ENCODE peak calls at places on chromosome 17, in nine cellular contexts. One of them, this sample, is unnamed. For H3K4me1, the result is how much of the 10 kb centered on the place peaks cover.

GRCh38 chr17:64063766-64064224 is 43.4 kb upstream of the ICAM2 start:
- DNase-seq in GM23338: peak
- DNase-seq in right lobe of liver: no peak
- DNase-seq in body of pancreas: peak
- DNase-seq in suprapubic skin: no peak
- DNase-seq in fibroblast of lung: peak
- DNase-seq in transverse colon: peak
- DNase-seq in tibial artery: no peak
- DNase-seq in cardiac muscle cell: peak
- DNase-seq in this sample: peak

GRCh38 chr17:77772461-77772897 is 186.0 kb upstream of the TNRC6C start:
- DNase-seq in transverse colon: peak
- DNase-seq in fibroblast of lung: peak
- DNase-seq in GM23338: peak
- DNase-seq in tibial artery: peak
- DNase-seq in right lobe of liver: peak
- DNase-seq in suprapubic skin: no peak
- DNase-seq in cardiac muscle cell: peak
- DNase-seq in body of pancreas: peak
- DNase-seq in this sample: peak

GRCh38 chr17:55962931-55963378 is 190.3 kb upstream of the ANKFN1 start:
- DNase-seq in cardiac muscle cell: peak
- DNase-seq in body of pancreas: no peak
- DNase-seq in transverse colon: peak
- DNase-seq in fibroblast of lung: no peak
- DNase-seq in tibial artery: no peak
- DNase-seq in GM23338: no peak
- DNase-seq in suprapubic skin: no peak
- DNase-seq in right lobe of liver: no peak
- DNase-seq in this sample: no peak

GRCh38 chr17:72392056-72393010 is 271.5 kb downstream of the SOX9 start:
- DNase-seq in cardiac muscle cell: no peak
- DNase-seq in fibroblast of lung: peak
- DNase-seq in suprapubic skin: peak
- DNase-seq in right lobe of liver: no peak
- DNase-seq in GM23338: no peak
- DNase-seq in tibial artery: no peak
- DNase-seq in body of pancreas: no peak
- DNase-seq in transverse colon: no peak
- DNase-seq in this sample: no peak

GRCh38 chr17:81241648-81242420 is 2.7 kb downstream of the NDUFAF8 start:
- DNase-seq in transverse colon: peak
- DNase-seq in tibial artery: no peak
- DNase-seq in cardiac muscle cell: peak
- DNase-seq in fibroblast of lung: peak
- DNase-seq in body of pancreas: peak
- DNase-seq in GM23338: peak
- DNase-seq in suprapubic skin: no peak
- DNase-seq in right lobe of liver: no peak
- DNase-seq in this sample: peak

GRCh38 chr17:50708050-50709000 is 611 bp upstream of the ANKRD40 start:
- DNase-seq in body of pancreas: no peak
- DNase-seq in right lobe of liver: no peak
- DNase-seq in transverse colon: no peak
- DNase-seq in cardiac muscle cell: no peak
- DNase-seq in GM23338: no peak
- DNase-seq in fibroblast of lung: no peak
- DNase-seq in tibial artery: no peak
- DNase-seq in suprapubic skin: no peak
- DNase-seq in this sample: no peak

GRCh38 chr17:57578608-57578990 is 166.5 kb downstream of the CCDC182 start:
- DNase-seq in transverse colon: no peak
- DNase-seq in suprapubic skin: no peak
- DNase-seq in cardiac muscle cell: no peak
- DNase-seq in tibial artery: no peak
- DNase-seq in GM23338: no peak
- DNase-seq in body of pancreas: no peak
- DNase-seq in right lobe of liver: no peak
- DNase-seq in fibroblast of lung: peak
- DNase-seq in this sample: no peak

GRCh38 chr17:64240261-64240740 is 22.8 kb downstream of the TEX2 start:
- DNase-seq in cardiac muscle cell: peak
- DNase-seq in body of pancreas: no peak
- DNase-seq in right lobe of liver: no peak
- DNase-seq in suprapubic skin: no peak
- DNase-seq in GM23338: peak
- DNase-seq in transverse colon: no peak
- DNase-seq in fibroblast of lung: no peak
- DNase-seq in tibial artery: no peak
- DNase-seq in this sample: no peak

GRCh38 chr17:49409066-49409465 is 5.6 kb downstream of the PHB1 start:
- DNase-seq in suprapubic skin: peak
- DNase-seq in tibial artery: no peak
- DNase-seq in body of pancreas: no peak
- DNase-seq in fibroblast of lung: no peak
- DNase-seq in GM23338: no peak
- DNase-seq in transverse colon: peak
- DNase-seq in cardiac muscle cell: no peak
- DNase-seq in right lobe of liver: no peak
- DNase-seq in this sample: no peak

GRCh38 chr17:2053380-2054261 is 1.3 kb upstream of the HIC1 start:
- DNase-seq in fibroblast of lung: peak
- DNase-seq in right lobe of liver: peak
- DNase-seq in GM23338: peak
- DNase-seq in transverse colon: peak
- DNase-seq in cardiac muscle cell: peak
- DNase-seq in tibial artery: no peak
- DNase-seq in body of pancreas: peak
- DNase-seq in suprapubic skin: peak
- DNase-seq in this sample: peak

GRCh38 chr17:33520404-33521032 is 227.4 kb upstream of the ASIC2 start:
- DNase-seq in body of pancreas: peak
- DNase-seq in GM23338: peak
- DNase-seq in suprapubic skin: no peak
- DNase-seq in fibroblast of lung: no peak
- DNase-seq in tibial artery: peak
- DNase-seq in transverse colon: peak
- DNase-seq in right lobe of liver: no peak
- DNase-seq in cardiac muscle cell: peak
- DNase-seq in this sample: no peak

GRCh38 chr17:21263351-21263750 is 10.1 kb upstream of the NATD1 start:
- DNase-seq in body of pancreas: no peak
- DNase-seq in suprapubic skin: no peak
- DNase-seq in tibial artery: no peak
- DNase-seq in cardiac muscle cell: no peak
- DNase-seq in transverse colon: no peak
- DNase-seq in fibroblast of lung: peak
- DNase-seq in GM23338: no peak
- DNase-seq in right lobe of liver: no peak
- DNase-seq in this sample: no peak

GRCh38 chr17:4901648-4902344 is 1.1 kb downstream of the CHRNE start:
- DNase-seq in cardiac muscle cell: no peak
- DNase-seq in tibial artery: no peak
- DNase-seq in suprapubic skin: peak
- DNase-seq in right lobe of liver: no peak
- DNase-seq in transverse colon: no peak
- DNase-seq in body of pancreas: no peak
- DNase-seq in fibroblast of lung: peak
- DNase-seq in GM23338: no peak
- DNase-seq in this sample: peak

GRCh38 chr17:57455063-57455914 is 199.0 kb downstream of the MSI2 start:
- DNase-seq in cardiac muscle cell: no peak
- DNase-seq in GM23338: no peak
- DNase-seq in suprapubic skin: no peak
- DNase-seq in body of pancreas: no peak
- DNase-seq in tibial artery: no peak
- DNase-seq in transverse colon: no peak
- DNase-seq in fibroblast of lung: peak
- DNase-seq in right lobe of liver: no peak
- DNase-seq in this sample: no peak

GRCh38 chr17:78655251-78655940 is 78.2 kb upstream of the DNAH17 start:
- DNase-seq in suprapubic skin: no peak
- DNase-seq in GM23338: no peak
- DNase-seq in tibial artery: no peak
- DNase-seq in body of pancreas: no peak
- DNase-seq in fibroblast of lung: no peak
- DNase-seq in cardiac muscle cell: no peak
- DNase-seq in transverse colon: no peak
- DNase-seq in right lobe of liver: no peak
- DNase-seq in this sample: peak

GRCh38 chr17:59863607-59864006 is 29.1 kb downstream of the TUBD1 start:
- DNase-seq in fibroblast of lung: no peak
- DNase-seq in transverse colon: no peak
- DNase-seq in right lobe of liver: no peak
- DNase-seq in tibial artery: no peak
- DNase-seq in cardiac muscle cell: no peak
- DNase-seq in GM23338: no peak
- DNase-seq in body of pancreas: no peak
- DNase-seq in suprapubic skin: no peak
- DNase-seq in this sample: no peak

GRCh38 chr17:59856859-59857794 is 35.6 kb downstream of the TUBD1 start:
- DNase-seq in suprapubic skin: no peak
- DNase-seq in right lobe of liver: no peak
- DNase-seq in tibial artery: no peak
- DNase-seq in GM23338: peak
- DNase-seq in body of pancreas: peak
- DNase-seq in cardiac muscle cell: no peak
- DNase-seq in fibroblast of lung: no peak
- DNase-seq in transverse colon: no peak
- DNase-seq in this sample: no peak

GRCh38 chr17:59858167-59858790 is 34.5 kb downstream of the TUBD1 start:
- DNase-seq in transverse colon: no peak
- DNase-seq in suprapubic skin: no peak
- DNase-seq in body of pancreas: peak
- DNase-seq in fibroblast of lung: no peak
- DNase-seq in GM23338: no peak
- DNase-seq in right lobe of liver: no peak
- DNase-seq in tibial artery: no peak
- DNase-seq in cardiac muscle cell: no peak
- DNase-seq in this sample: no peak

GRCh38 chr17:59859444-59860025 is 33.2 kb downstream of the TUBD1 start:
- DNase-seq in GM23338: no peak
- DNase-seq in suprapubic skin: no peak
- DNase-seq in tibial artery: no peak
- DNase-seq in fibroblast of lung: peak
- DNase-seq in transverse colon: no peak
- DNase-seq in body of pancreas: no peak
- DNase-seq in right lobe of liver: no peak
- DNase-seq in cardiac muscle cell: no peak
- DNase-seq in this sample: no peak
- TF ChIP-seq CTCF in GM23338: no peak
- TF ChIP-seq CTCF in suprapubic skin: peak
- TF ChIP-seq CTCF in tibial artery: peak
- TF ChIP-seq CTCF in fibroblast of lung: peak
- TF ChIP-seq CTCF in transverse colon: peak
- TF ChIP-seq CTCF in body of pancreas: peak
- TF ChIP-seq CTCF in right lobe of liver: peak
- TF ChIP-seq CTCF in cardiac muscle cell: peak
- TF ChIP-seq CTCF in this sample: peak

DNA sequence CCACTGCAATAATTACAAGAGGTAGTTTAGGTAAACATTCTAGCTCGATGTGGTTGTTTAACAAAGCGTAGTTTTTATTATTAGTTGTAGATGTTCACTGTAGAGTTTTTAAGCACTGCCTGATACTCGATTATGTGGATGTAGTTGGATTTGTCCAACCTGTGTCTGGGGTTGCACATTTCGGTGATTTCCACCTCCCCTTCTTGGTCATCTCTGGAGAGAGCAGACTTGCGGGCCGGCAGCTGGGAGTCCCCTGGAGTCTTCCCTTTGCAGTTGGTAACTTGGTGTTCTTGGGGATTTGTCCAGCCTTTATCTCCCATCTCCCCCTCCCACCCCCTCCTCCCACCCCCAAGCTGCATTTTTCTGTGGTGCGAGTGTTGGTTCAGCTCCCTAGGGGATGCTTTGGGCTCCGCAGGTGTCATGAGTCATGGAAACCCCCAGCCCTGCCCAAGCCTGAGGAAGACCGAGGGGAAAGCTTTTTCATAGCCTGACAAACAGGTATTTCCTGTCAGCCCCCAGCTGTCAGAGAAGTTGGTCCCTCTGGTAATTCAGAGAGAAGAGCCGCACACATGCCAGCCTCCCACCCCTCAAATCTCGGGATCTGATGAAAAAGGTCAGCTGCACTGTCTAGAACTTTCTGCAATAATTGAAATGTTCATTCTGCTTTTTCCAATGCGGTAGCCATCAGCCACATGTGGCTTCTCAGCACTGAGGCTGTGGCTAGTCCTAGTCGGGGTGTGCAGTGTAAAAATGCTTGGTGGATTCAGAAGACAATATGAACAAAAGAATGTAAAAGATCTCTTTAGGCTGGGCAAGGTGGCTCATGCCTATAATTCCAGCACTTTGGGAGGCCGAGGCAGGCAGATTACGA is 50.3 kb downstream of the KSR1 start:
- DNase-seq in body of pancreas: no peak
- DNase-seq in tibial artery: no peak
- DNase-seq in GM23338: peak
- DNase-seq in cardiac muscle cell: no peak
- DNase-seq in fibroblast of lung: peak
- DNase-seq in right lobe of liver: no peak
- DNase-seq in transverse colon: no peak
- DNase-seq in suprapubic skin: no peak
- DNase-seq in this sample: no peak
- H3K27ac ChIP-seq in body of pancreas: peak
- H3K27ac ChIP-seq in tibial artery: no peak
- H3K27ac ChIP-seq in GM23338: peak
- H3K27ac ChIP-seq in cardiac muscle cell: no peak
- H3K27ac ChIP-seq in fibroblast of lung: no peak
- H3K27ac ChIP-seq in right lobe of liver: no peak
- H3K27ac ChIP-seq in transverse colon: no peak
- H3K27ac ChIP-seq in suprapubic skin: no peak
- H3K27ac ChIP-seq in this sample: no peak

DNA sequence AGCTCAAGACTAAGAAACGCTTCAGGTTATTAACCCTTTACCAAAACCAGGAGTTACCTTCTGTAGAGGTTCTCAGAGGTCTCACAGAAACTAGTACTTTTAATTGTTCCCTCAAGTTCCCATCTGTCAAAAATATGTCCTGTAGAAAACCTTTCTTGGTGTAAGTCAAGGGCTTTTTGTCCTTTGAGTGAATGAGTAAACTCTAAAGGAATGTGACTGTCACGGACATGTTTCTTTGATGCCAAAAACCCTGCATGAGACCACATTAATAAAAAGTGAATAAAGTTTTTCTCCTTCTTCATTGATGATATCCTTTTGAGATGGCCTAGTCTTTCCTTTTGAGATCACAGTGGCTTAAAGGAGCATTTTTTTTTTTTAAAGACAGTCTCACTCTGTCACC is 102.9 kb downstream of the NLK start:
- DNase-seq in tibial artery: no peak
- DNase-seq in cardiac muscle cell: no peak
- DNase-seq in GM23338: no peak
- DNase-seq in suprapubic skin: no peak
- DNase-seq in transverse colon: no peak
- DNase-seq in fibroblast of lung: peak
- DNase-seq in body of pancreas: no peak
- DNase-seq in right lobe of liver: no peak
- DNase-seq in this sample: no peak
- H3K4me1 ChIP-seq in tibial artery: under half
- H3K4me1 ChIP-seq in cardiac muscle cell: under half
- H3K4me1 ChIP-seq in GM23338: under half
- H3K4me1 ChIP-seq in suprapubic skin: under half
- H3K4me1 ChIP-seq in transverse colon: under half
- H3K4me1 ChIP-seq in fibroblast of lung: under half
- H3K4me1 ChIP-seq in body of pancreas: under half
- H3K4me1 ChIP-seq in right lobe of liver: under half
- H3K4me1 ChIP-seq in this sample: under half

GRCh38 chr17:74241847-74242246 is 28.5 kb downstream of the TTYH2 start:
- DNase-seq in body of pancreas: no peak
- DNase-seq in tibial artery: no peak
- DNase-seq in transverse colon: no peak
- DNase-seq in suprapubic skin: no peak
- DNase-seq in cardiac muscle cell: no peak
- DNase-seq in GM23338: no peak
- DNase-seq in right lobe of liver: no peak
- DNase-seq in fibroblast of lung: no peak
- DNase-seq in this sample: no peak
- TF ChIP-seq CTCF in body of pancreas: no peak
- TF ChIP-seq CTCF in tibial artery: no peak
- TF ChIP-seq CTCF in transverse colon: no peak
- TF ChIP-seq CTCF in suprapubic skin: no peak
- TF ChIP-seq CTCF in cardiac muscle cell: no peak
- TF ChIP-seq CTCF in GM23338: no peak
- TF ChIP-seq CTCF in right lobe of liver: no peak
- TF ChIP-seq CTCF in fibroblast of lung: no peak
- TF ChIP-seq CTCF in this sample: no peak

This sample was measured in left lung.